ENCODE peak calls at places on chromosomes 2 and 18, in six cellular contexts. W, P, V, E, H and D are unnamed samples.

GRCh38 chr2:69060938-69061501 is 48.0 kb downstream of the ANTXR1 start:
- DNase-seq in H (no peak), V (no peak), E (no peak), P (no peak), W (no peak), D (no peak)

GRCh38 chr2:723761-724160 is 46.6 kb upstream of the TMEM18 start:
- DNase-seq in W (no peak), E (no peak), V (no peak), H (no peak), P (no peak), D (no peak)

GRCh38 chr2:169768262-169768995 is 30.2 kb upstream of the SSB start:
- DNase-seq in W (peak), H (no peak), V (no peak), P (peak), E (peak), D (no peak)

GRCh38 chr2:220341014-220341413 is 713.6 kb downstream of the SLC4A3 start:
- DNase-seq in V (peak), P (no peak), W (no peak), H (no peak), E (no peak), D (no peak)

GRCh38 chr18:13435596-13436333 is 217.2 kb downstream of the LDLRAD4 start:
- DNase-seq in W (no peak), V (peak), E (no peak), P (no peak), H (no peak), D (no peak)

GRCh38 chr2:220775856-220776467 is 796.1 kb downstream of the EPHA4 start:
- DNase-seq in V (peak), H (no peak), E (no peak), W (no peak), P (no peak), D (no peak)

GRCh38 chr2:108591163-108591562 is 56.9 kb downstream of the LIMS1 start:
- DNase-seq in E (no peak), W (peak), V (no peak), H (no peak), P (no peak), D (no peak)

GRCh38 chr2:140178224-140178623 is 1398.0 kb upstream of the NXPH2 start:
- DNase-seq in V (no peak), H (no peak), E (no peak), P (no peak), W (no peak), D (no peak)

GRCh38 chr2:11568436-11568835 is 34.6 kb downstream of the GREB1 start:
- DNase-seq in H (no peak), V (no peak), P (no peak), E (no peak), W (peak), D (no peak)

GRCh38 chr2:237556773-237557632 is 9.4 kb upstream of the PRLH start:
- DNase-seq in E (no peak), H (no peak), W (no peak), P (no peak), V (no peak), D (no peak)

GRCh38 chr2:209771474-209772292 is at the start of gene UNC80:
- DNase-seq in W (peak), P (peak), H (peak), E (peak), V (peak), D (peak)

GRCh38 chr2:207692206-207693065 is 19.0 kb upstream of the CCNYL1 start:
- DNase-seq in P (no peak), W (peak), E (peak), V (peak), H (peak), D (peak)

GRCh38 chr2:60764736-60765534 is 8.9 kb downstream of the PAPOLG start:
- DNase-seq in V (peak), H (no peak), P (no peak), E (no peak), W (no peak), D (no peak)

GRCh38 chr2:235553291-235553690 is 59.4 kb downstream of the AGAP1 start:
- DNase-seq in E (no peak), P (no peak), H (no peak), V (no peak), W (no peak), D (no peak)

GRCh38 chr2:157820202-157820601 is 55.9 kb downstream of the ACVR1 start:
- DNase-seq in W (no peak), V (peak), E (no peak), P (no peak), H (no peak), D (no peak)

GRCh38 chr2:214378455-214379103 is 32.3 kb upstream of the VWC2L start:
- DNase-seq in P (no peak), W (no peak), E (peak), H (no peak), V (no peak), D (no peak)

GRCh38 chr2:66673286-66673685 is 238.4 kb downstream of the MEIS1 start:
- DNase-seq in W (no peak), H (no peak), E (no peak), P (no peak), V (no peak), D (no peak)

GRCh38 chr2:28271914-28272240 is 120.8 kb upstream of the FOSL2 start:
- DNase-seq in H (no peak), E (no peak), W (no peak), P (no peak), V (peak), D (no peak)

GRCh38 chr2:186599186-186599778 is 9.4 kb downstream of the ITGAV start:
- DNase-seq in W (no peak), H (no peak), P (no peak), E (no peak), V (no peak), D (no peak)

GRCh38 chr2:13821255-13821880 is 811.1 kb upstream of the LRATD1 start:
- DNase-seq in V (peak), P (no peak), W (no peak), E (no peak), H (no peak), D (no peak)

GRCh38 chr18:79361766-79362522 is 33.8 kb upstream of the NFATC1 start:
- DNase-seq in P (no peak), W (no peak), V (peak), H (no peak), E (no peak), D (no peak)

GRCh38 chr2:98334439-98335078 is 11.7 kb upstream of the CNGA3 start:
- DNase-seq in P (no peak), W (no peak), V (peak), H (no peak), E (no peak), D (no peak)

GRCh38 chr2:217918220-217919024 is 84.4 kb downstream of the TNS1 start:
- DNase-seq in W (no peak), V (peak), H (peak), P (no peak), E (peak), D (no peak)

GRCh38 chr2:241771286-241772062 is 5.1 kb upstream of the GAL3ST2 start:
- DNase-seq in H (peak), W (peak), E (peak), V (peak), P (no peak), D (no peak)

GRCh38 chr2:10407841-10408648 is 40.1 kb downstream of the ODC1 start:
- DNase-seq in P (no peak), V (peak), E (no peak), H (no peak), W (peak), D (no peak)

GRCh38 chr2:216404010-216404618 is 8.2 kb upstream of the SMARCAL1 start:
- DNase-seq in V (no peak), E (peak), H (peak), W (no peak), P (no peak), D (peak)

GRCh38 chr2:239499989-239500914 is 99.4 kb upstream of the HDAC4 start:
- DNase-seq in P (no peak), W (peak), H (no peak), V (peak), E (no peak), D (no peak)

GRCh38 chr2:27627963-27628766 is 647 bp downstream of the CCDC121 start:
- DNase-seq in P (no peak), E (no peak), W (no peak), H (no peak), V (peak), D (no peak)

GRCh38 chr2:60386436-60386835 is 167.0 kb downstream of the BCL11A start:
- DNase-seq in V (no peak), E (no peak), P (no peak), H (no peak), W (no peak), D (no peak)

GRCh38 chr2:120669121-120669952 is 66.3 kb upstream of the GLI2 start:
- DNase-seq in V (peak), P (no peak), H (peak), E (peak), W (peak), D (peak)

GRCh38 chr18:63831080-63831788 is 56.0 kb downstream of the SERPINB7 start:
- DNase-seq in P (no peak), E (no peak), W (no peak), H (no peak), V (peak), D (no peak)

GRCh38 chr2:170313636-170314348 is 135.8 kb downstream of the MYO3B start:
- DNase-seq in H (peak), W (no peak), V (peak), P (no peak), E (no peak), D (peak)

GRCh38 chr2:40178971-40179370 is 272.9 kb downstream of the SLC8A1 start:
- DNase-seq in W (no peak), E (no peak), V (peak), P (no peak), H (no peak), D (no peak)

GRCh38 chr2:42102606-42103450 is 55.0 kb downstream of the PKDCC start:
- DNase-seq in E (peak), H (no peak), P (peak), W (peak), V (peak), D (peak)

GRCh38 chr2:128449226-128450061 is 130.8 kb upstream of the HS6ST1 start:
- DNase-seq in P (no peak), E (no peak), H (peak), W (no peak), V (no peak), D (no peak)

GRCh38 chr2:84492571-84492970 is 23.7 kb upstream of the DNAH6 start:
- DNase-seq in W (no peak), P (no peak), V (no peak), H (no peak), E (no peak), D (no peak)

GRCh38 chr2:96683307-96683706 is 40.7 kb downstream of the FER1L5 start:
- DNase-seq in P (no peak), V (no peak), H (no peak), E (no peak), W (no peak), D (no peak)

GRCh38 chr2:75482398-75482797 is 78.3 kb downstream of the EVA1A start:
- DNase-seq in E (no peak), W (no peak), H (no peak), V (no peak), P (no peak), D (no peak)

GRCh38 chr2:75484840-75485239 is 75.9 kb downstream of the EVA1A start:
- DNase-seq in W (no peak), V (no peak), H (no peak), P (no peak), E (no peak), D (no peak)

GRCh38 chr2:75476778-75477177 is 84.0 kb downstream of the EVA1A start:
- DNase-seq in V (peak), P (no peak), H (no peak), E (no peak), W (no peak), D (no peak)

GRCh38 chr2:75483878-75484277 is 76.9 kb downstream of the EVA1A start:
- DNase-seq in E (no peak), W (no peak), H (no peak), V (no peak), P (no peak), D (no peak)

GRCh38 chr2:75481041-75481836 is 79.5 kb downstream of the EVA1A start:
- DNase-seq in P (no peak), V (peak), W (no peak), H (no peak), E (no peak), D (no peak)
- TF ChIP-seq CTCF in P (no peak), V (peak), W (no peak), H (peak), E (no peak), D (peak)

GRCh38 chr2:200658278-200658864 is 72.6 kb downstream of the AOX1 start:
- DNase-seq in P (no peak), V (no peak), H (no peak), W (no peak), E (peak), D (no peak)
- TF ChIP-seq CTCF in P (peak), V (no peak), H (peak), W (no peak), E (no peak), D (no peak)

GRCh38 chr18:43863180-43863579 is 585.9 kb upstream of the SYT4 start:
- DNase-seq in E (no peak), W (no peak), V (no peak), H (no peak), P (no peak), D (no peak)
- TF ChIP-seq CTCF in E (no peak), W (no peak), V (no peak), H (no peak), P (no peak), D (no peak)

DNA sequence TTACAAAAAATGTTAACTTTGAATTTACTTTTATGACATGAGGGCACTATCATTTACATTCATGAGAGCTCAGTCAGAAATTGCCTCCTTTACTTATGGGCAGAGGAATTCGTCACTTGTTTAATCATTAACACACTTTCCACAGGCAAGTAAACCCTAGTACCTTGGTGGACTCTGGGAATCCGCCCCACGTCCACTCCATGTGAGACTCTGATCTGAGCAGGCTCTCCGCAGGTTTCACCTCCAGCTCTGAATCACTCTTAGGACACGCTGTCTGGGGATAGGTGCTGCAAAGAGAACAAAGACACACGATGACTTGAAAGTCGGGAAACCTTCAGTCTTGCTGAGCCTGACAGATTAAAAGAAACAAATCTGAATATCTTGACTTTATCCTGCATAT is 73.6 kb downstream of the LPIN2 start:
- DNase-seq in P (no peak), V (no peak), E (no peak), W (peak), H (no peak), D (no peak)
- TF ChIP-seq CTCF in P (no peak), V (no peak), E (no peak), W (no peak), H (no peak), D (no peak)

GRCh38 chr18:10194592-10194991 is 259.8 kb upstream of the APCDD1 start:
- DNase-seq in V (no peak), E (no peak), H (no peak), W (no peak), P (no peak), D (no peak)
- TF ChIP-seq CTCF in V (no peak), E (no peak), H (no peak), W (no peak), P (no peak), D (no peak)

DNA sequence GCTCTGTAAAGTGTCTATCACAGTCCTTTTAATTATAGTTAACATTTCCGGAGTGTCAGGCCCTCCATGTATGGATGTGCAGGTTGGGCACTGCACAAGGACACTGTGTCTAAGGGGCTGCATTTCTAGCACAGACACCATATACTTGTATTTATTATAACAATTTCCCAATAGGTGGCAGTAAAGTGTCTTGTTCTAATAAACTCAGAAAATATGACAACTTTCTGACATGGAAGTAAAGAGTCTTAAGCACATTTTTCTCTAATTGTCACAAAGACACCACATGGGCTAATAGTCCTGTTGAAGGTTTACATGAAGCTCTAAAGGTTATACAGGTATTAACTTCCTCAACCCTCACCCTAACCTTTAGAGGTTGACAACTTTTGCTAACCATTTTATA is 156.6 kb downstream of the DYSF start:
- DNase-seq in P (no peak), W (no peak), E (no peak), V (peak), H (no peak), D (no peak)
- TF ChIP-seq CTCF in P (peak), W (peak), E (no peak), V (peak), H (no peak), D (peak)

GRCh38 chr2:232634319-232635150 is 1.1 kb downstream of the EFHD1 start:
- DNase-seq in W (no peak), P (peak), V (peak), E (peak), H (no peak), D (no peak)

GRCh38 chr2:232632229-232632903 is 1.0 kb upstream of the EFHD1 start:
- DNase-seq in E (no peak), V (no peak), H (no peak), W (no peak), P (peak), D (no peak)

GRCh38 chr2:232635820-232636219 is 2.4 kb downstream of the EFHD1 start:
- DNase-seq in W (no peak), V (no peak), E (no peak), H (no peak), P (no peak), D (no peak)

GRCh38 chr2:232633413-232634318 is at the start of gene EFHD1:
- DNase-seq in P (peak), V (peak), H (peak), W (peak), E (peak), D (peak)

DNA sequence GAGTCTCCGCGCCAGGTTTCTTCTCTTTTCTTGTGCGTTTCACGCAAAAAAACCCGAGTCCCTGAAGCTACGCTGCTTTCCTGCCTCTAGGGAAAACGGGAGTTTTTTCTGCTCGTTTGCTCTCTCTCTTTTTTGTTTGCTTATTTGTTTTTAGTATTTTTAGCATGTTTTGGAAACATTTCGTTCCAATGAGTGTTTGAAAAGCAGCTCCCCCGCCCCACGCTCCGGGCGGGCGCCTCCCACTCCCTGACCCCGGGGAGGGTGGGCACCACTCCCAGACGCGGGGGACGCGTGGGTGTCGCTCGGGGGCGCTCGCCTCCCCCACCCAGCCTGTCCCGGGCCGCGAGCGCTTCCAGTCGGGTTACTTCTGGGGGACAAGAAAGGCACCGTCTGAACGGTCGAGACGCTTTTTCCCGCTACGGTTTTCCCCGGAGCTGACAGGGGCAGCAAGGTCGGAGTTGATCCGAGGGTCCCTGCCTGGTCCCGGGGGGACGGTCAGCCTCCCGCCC is 446 bp upstream of the EFHD1 start:
- DNase-seq in H (no peak), E (no peak), V (peak), W (no peak), P (peak), D (no peak)
- TF ChIP-seq CTCF in H (no peak), E (no peak), V (no peak), W (no peak), P (no peak), D (peak)

DNA sequence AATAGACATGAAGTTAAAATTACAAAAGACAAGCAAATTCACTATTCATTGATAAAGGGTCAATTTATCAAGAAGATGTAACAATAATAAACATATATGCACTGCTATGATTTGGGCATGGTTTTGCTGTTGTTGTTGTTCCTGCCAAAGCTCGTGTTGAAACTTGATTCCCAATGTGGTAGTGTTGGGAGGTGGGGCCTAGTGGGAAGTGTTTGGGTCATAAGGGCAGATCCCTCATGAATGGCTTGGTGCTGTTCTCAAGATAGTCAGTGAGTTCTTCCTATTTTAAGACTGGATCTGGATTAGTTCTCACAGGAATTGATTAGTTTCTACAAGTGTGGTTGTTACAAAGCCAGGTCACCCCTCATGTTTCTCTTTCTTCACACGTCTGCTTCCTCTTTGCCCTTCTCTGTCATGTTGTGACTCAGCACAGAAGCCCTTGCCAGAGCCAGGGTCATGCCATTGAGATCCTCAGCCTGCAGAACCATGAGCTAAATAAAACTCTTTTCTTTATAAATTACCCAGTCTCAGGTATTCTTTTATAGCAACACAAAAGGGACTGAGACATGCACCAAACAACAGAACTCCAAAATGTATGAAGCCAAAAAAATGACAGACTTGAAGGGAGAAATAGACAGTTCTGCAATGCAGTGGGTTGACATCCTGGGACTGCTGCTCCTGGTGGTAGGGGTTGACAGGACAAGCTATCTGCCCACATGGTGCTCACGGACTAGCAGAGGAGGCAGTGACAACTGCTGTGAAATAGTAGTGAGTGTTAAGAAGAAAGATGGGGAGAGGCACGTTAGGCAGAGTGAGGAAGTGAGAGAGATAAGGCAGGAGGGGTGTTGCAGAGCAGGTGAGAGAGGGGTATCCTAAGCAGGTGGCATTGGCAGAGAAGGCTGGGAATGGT is 18.6 kb upstream of the SKA1 start:
- DNase-seq in E (no peak), W (no peak), V (no peak), H (no peak), P (no peak), D (no peak)
- TF ChIP-seq CTCF in E (no peak), W (no peak), V (peak), H (no peak), P (no peak), D (no peak)